ENCODE peak calls at places on chromosomes 12 and 14, in nine cellular contexts. O is upper lobe of right lung, V is left ventricle myocardium inferior, X is body of pancreas, J is gastrocnemius medialis, B is left lung, R is GM23248, M is WERI-Rb-1, Q is small intestine. F is an unnamed sample. For H3K36me3, the result is how much of the 10 kb centered on the place peaks cover.

GRCh38 chr12:42238240-42239140 is at the start of gene YAF2:
- DNase-seq in O (peak), V (peak), X (peak), J (peak), B (peak), R (peak), M (peak), Q (peak), F (peak)

GRCh38 chr12:15350643-15351042 is 28.3 kb downstream of the PTPRO start:
- DNase-seq in O (no peak), V (no peak), X (no peak), J (no peak), B (no peak), R (no peak), M (no peak), Q (no peak), F (no peak)

GRCh38 chr14:100665518-100666032 is 61.1 kb upstream of the DLK1 start:
- DNase-seq in O (no peak), V (no peak), X (peak), J (peak), B (no peak), R (peak), M (no peak), Q (peak), F (no peak)

GRCh38 chr14:68501621-68502052 is 291.2 kb downstream of the ZFP36L1 start:
- DNase-seq in O (no peak), V (peak), X (peak), J (peak), B (no peak), R (no peak), M (no peak), Q (peak), F (no peak)

GRCh38 chr12:34290191-34290995 is 268.1 kb downstream of the ALG10 start:
- DNase-seq in O (peak), V (peak), X (no peak), J (no peak), B (peak), R (no peak), M (no peak), Q (no peak), F (no peak)

GRCh38 chr14:72291908-72292688 is 359.9 kb downstream of the RGS6 start:
- DNase-seq in O (no peak), V (no peak), X (peak), J (no peak), B (no peak), R (peak), M (peak), Q (peak), F (peak)

GRCh38 chr12:104498211-104498801 is 41.6 kb downstream of the CHST11 start:
- DNase-seq in O (no peak), V (no peak), X (no peak), J (no peak), B (no peak), R (no peak), M (no peak), Q (no peak), F (no peak)

GRCh38 chr12:79886917-79887519 is 47.9 kb downstream of the PPP1R12A start:
- DNase-seq in O (no peak), V (no peak), X (no peak), J (no peak), B (no peak), R (peak), M (no peak), Q (peak), F (peak)

GRCh38 chr12:10365716-10366433 is 24.0 kb downstream of the KLRK1 start:
- DNase-seq in O (no peak), V (no peak), X (no peak), J (no peak), B (no peak), R (peak), M (no peak), Q (peak), F (no peak)

GRCh38 chr12:85829391-85829790 is 6.8 kb downstream of the RASSF9 start:
- DNase-seq in O (no peak), V (no peak), X (no peak), J (no peak), B (no peak), R (peak), M (no peak), Q (no peak), F (no peak)

GRCh38 chr14:44565968-44566367 is 58.9 kb upstream of the FSCB start:
- DNase-seq in O (no peak), V (no peak), X (no peak), J (no peak), B (no peak), R (no peak), M (no peak), Q (no peak), F (no peak)

GRCh38 chr12:12983420-12984035 is 16.5 kb downstream of the HEBP1 start:
- DNase-seq in O (no peak), V (no peak), X (peak), J (no peak), B (no peak), R (peak), M (peak), Q (peak), F (no peak)

GRCh38 chr14:52312872-52313492 is 1.1 kb upstream of the PTGER2 start:
- DNase-seq in O (no peak), V (no peak), X (no peak), J (no peak), B (no peak), R (peak), M (no peak), Q (no peak), F (no peak)

GRCh38 chr12:76277480-76277879 is 70.7 kb downstream of the BBS10 start:
- DNase-seq in O (no peak), V (no peak), X (no peak), J (no peak), B (no peak), R (peak), M (no peak), Q (no peak), F (no peak)

GRCh38 chr14:106286697-106287290 is 760.4 kb downstream of the TMEM121 start:
- DNase-seq in O (no peak), V (no peak), X (no peak), J (no peak), B (no peak), R (no peak), M (peak), Q (no peak), F (no peak)

GRCh38 chr12:115255257-115255656 is 571.3 kb upstream of the TBX3 start:
- DNase-seq in O (no peak), V (no peak), X (no peak), J (no peak), B (no peak), R (no peak), M (no peak), Q (no peak), F (no peak)

GRCh38 chr14:92897922-92898599 is 24.9 kb upstream of the CHGA start:
- DNase-seq in O (no peak), V (no peak), X (no peak), J (no peak), B (no peak), R (peak), M (no peak), Q (no peak), F (no peak)

GRCh38 chr12:65853489-65854157 is 29.3 kb downstream of the HMGA2 start:
- DNase-seq in O (no peak), V (no peak), X (no peak), J (no peak), B (peak), R (peak), M (no peak), Q (no peak), F (no peak)

GRCh38 chr14:86065407-86065806 is 535.5 kb downstream of the FLRT2 start:
- DNase-seq in O (no peak), V (no peak), X (no peak), J (no peak), B (no peak), R (no peak), M (no peak), Q (no peak), F (no peak)

GRCh38 chr12:98297557-98297956 is 217.8 kb upstream of the TMPO start:
- DNase-seq in O (no peak), V (no peak), X (no peak), J (no peak), B (no peak), R (no peak), M (no peak), Q (no peak), F (no peak)

GRCh38 chr12:69546693-69547438 is 38.4 kb upstream of the CCT2 start:
- DNase-seq in O (no peak), V (no peak), X (no peak), J (no peak), B (no peak), R (no peak), M (no peak), Q (no peak), F (no peak)

GRCh38 chr14:35400707-35401421 is 3.7 kb downstream of the NFKBIA start:
- DNase-seq in O (peak), V (no peak), X (peak), J (peak), B (no peak), R (peak), M (no peak), Q (peak), F (no peak)

GRCh38 chr12:114933428-114934160 is 249.6 kb upstream of the TBX3 start:
- DNase-seq in O (no peak), V (no peak), X (no peak), J (peak), B (no peak), R (peak), M (no peak), Q (no peak), F (no peak)

GRCh38 chr12:130163461-130164215 is 1.4 kb downstream of the FZD10 start:
- DNase-seq in O (peak), V (no peak), X (no peak), J (no peak), B (no peak), R (no peak), M (no peak), Q (no peak), F (no peak)

GRCh38 chr12:128856035-128856790 is 2.9 kb downstream of the GLT1D1 start:
- DNase-seq in O (no peak), V (no peak), X (no peak), J (no peak), B (no peak), R (no peak), M (no peak), Q (no peak), F (no peak)

GRCh38 chr12:45014396-45014795 is 36.5 kb downstream of the DBX2 start:
- DNase-seq in O (no peak), V (no peak), X (no peak), J (no peak), B (no peak), R (no peak), M (no peak), Q (no peak), F (no peak)

GRCh38 chr12:6383572-6384498 is at the start of gene LTBR:
- DNase-seq in O (peak), V (peak), X (peak), J (peak), B (peak), R (peak), M (no peak), Q (peak), F (no peak)

GRCh38 chr12:48356041-48356768 is 5.5 kb upstream of the ZNF641 start:
- DNase-seq in O (no peak), V (no peak), X (no peak), J (no peak), B (no peak), R (peak), M (peak), Q (no peak), F (no peak)

GRCh38 chr12:48361664-48362339 is 11.1 kb upstream of the ZNF641 start:
- DNase-seq in O (no peak), V (no peak), X (no peak), J (no peak), B (no peak), R (no peak), M (no peak), Q (no peak), F (no peak)

GRCh38 chr12:48358937-48359509 is 8.3 kb upstream of the ZNF641 start:
- DNase-seq in O (no peak), V (no peak), X (peak), J (no peak), B (no peak), R (no peak), M (no peak), Q (peak), F (no peak)
- H3K4me3 ChIP-seq in O (no peak), V (no peak), X (no peak), J (no peak), B (no peak), R (no peak), M (no peak), Q (peak), F (no peak)

DNA sequence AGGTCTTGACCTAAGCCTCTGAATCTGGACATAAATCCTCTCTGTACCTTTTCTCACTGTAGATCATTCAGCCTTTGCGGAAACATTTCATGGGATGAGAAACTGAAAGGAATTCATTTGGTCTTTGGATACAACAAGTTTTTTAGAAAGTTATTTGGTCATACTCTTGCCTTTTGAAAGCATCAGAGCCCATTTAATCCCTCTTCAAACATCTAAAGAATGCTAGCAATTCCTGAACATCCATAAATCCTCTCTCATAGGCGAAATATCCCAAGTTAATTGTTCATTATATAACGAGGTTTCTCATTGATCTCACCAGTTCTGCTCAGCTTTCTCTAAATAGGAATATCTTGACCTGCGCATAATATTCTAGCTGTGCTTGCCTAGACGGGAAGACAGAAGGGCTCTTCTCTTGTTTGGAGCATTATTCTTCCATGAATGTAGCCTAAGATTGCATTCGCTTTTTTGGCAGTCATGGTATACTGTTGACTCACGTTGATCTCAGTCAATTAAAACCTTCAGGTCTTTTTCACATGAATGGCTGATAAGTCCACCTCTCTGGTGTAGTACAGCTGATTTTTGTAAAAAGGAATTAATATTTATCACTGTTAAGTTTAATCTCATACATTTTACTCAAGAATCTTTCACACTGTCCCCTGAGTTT is 24.1 kb downstream of the NTN4 start:
- DNase-seq in O (no peak), V (no peak), X (no peak), J (no peak), B (no peak), R (peak), M (no peak), Q (no peak), F (no peak)
- H3K36me3 ChIP-seq in O (under half), V (under half), X (under half), J (under half), B (under half), R (under half), M (under half), Q (under half), F (under half)

GRCh38 chr12:109961201-109961600 is 35.0 kb downstream of the GIT2 start:
- DNase-seq in O (no peak), V (peak), X (peak), J (no peak), B (no peak), R (no peak), M (no peak), Q (no peak), F (no peak)
- H3K4me3 ChIP-seq in O (no peak), V (peak), X (no peak), J (no peak), B (no peak), R (no peak), M (no peak), Q (no peak), F (no peak)

DNA sequence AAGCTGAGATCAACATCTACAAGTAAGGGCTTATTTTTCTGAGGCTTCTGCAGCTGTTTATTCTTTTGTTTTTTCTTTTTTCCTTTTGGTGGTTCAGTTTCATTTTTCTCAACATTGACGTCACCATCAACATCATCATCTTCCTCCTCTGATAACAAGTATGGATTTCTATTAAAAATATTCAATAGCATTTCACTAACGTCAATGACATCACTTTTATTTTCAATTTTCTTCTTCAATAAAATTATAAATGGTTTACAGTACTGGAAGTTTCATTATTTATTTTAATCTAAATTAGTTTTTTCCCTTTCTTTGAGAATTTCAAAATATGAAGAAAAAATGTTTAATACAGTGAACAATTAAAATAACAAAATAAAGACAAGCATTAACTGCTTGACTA is 23.9 kb downstream of the NEMF start:
- DNase-seq in O (no peak), V (no peak), X (no peak), J (no peak), B (no peak), R (no peak), M (no peak), Q (no peak), F (no peak)
- H3K36me3 ChIP-seq in O (half or more), V (half or more), X (under half), J (half or more), B (half or more), R (half or more), M (half or more), Q (under half), F (half or more)

GRCh38 chr12:49902399-49903350 is 1.0 kb downstream of the FAIM2 start:
- DNase-seq in O (no peak), V (no peak), X (no peak), J (no peak), B (peak), R (no peak), M (no peak), Q (no peak), F (peak)

GRCh38 chr12:49901986-49902385 is 1.7 kb downstream of the FAIM2 start:
- DNase-seq in O (no peak), V (no peak), X (no peak), J (no peak), B (no peak), R (no peak), M (no peak), Q (no peak), F (no peak)

GRCh38 chr12:49903700-49904423 is at the start of gene FAIM2:
- DNase-seq in O (peak), V (peak), X (peak), J (peak), B (peak), R (peak), M (no peak), Q (no peak), F (peak)

GRCh38 chr12:49904601-49905000 is 901 bp upstream of the FAIM2 start:
- DNase-seq in O (no peak), V (no peak), X (no peak), J (no peak), B (peak), R (no peak), M (no peak), Q (no peak), F (no peak)

GRCh38 chr12:49903351-49903699 is 375 bp downstream of the FAIM2 start:
- DNase-seq in O (no peak), V (no peak), X (no peak), J (no peak), B (peak), R (no peak), M (no peak), Q (no peak), F (no peak)
- H3K4me3 ChIP-seq in O (no peak), V (peak), X (no peak), J (no peak), B (peak), R (peak), M (no peak), Q (no peak), F (peak)

DNA sequence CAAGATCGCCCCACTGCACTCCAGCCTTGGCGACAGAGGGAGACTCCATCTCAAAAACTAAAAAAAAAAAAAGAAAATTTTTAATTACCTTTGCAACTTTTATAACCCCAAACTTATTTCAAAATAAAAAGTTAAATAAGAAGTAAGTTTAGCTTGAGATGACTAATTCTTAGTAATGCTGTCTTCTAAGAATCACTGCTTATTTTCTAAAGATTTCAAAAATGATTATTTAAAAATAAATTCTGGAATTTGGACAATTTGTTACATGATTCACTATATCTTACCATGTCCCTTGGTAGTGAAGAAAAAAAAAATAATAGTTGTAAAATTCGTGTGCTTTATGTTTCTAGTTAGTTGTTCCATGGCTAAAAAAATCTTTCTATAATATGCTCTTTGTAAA is 11.6 kb upstream of the HECTD1 start:
- DNase-seq in O (no peak), V (no peak), X (no peak), J (no peak), B (no peak), R (peak), M (no peak), Q (no peak), F (no peak)
- H3K36me3 ChIP-seq in O (under half), V (under half), X (under half), J (under half), B (under half), R (under half), M (under half), Q (under half), F (under half)

DNA sequence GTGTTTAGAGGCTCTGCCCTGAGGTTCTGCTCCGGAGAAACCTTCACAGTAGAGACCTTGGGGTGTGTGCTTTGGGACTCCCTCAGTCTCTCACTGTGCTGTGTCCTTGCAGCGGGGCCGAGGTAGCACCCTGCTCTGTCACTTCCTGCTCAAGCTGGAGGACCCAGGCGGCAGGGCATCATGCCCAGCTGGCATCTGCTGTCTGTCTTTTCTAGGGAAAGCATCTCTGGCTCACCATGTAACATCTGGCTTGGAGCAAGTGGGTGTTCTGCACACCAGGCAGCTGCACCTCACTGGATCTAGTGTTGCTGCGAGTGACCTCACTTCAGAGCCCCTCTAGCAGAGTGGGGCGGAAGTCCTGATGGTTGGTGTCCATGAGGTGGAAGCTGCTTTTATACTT is 124.5 kb downstream of the ESRRB start:
- DNase-seq in O (no peak), V (no peak), X (no peak), J (no peak), B (no peak), R (no peak), M (no peak), Q (no peak), F (no peak)
- H3K4me3 ChIP-seq in O (no peak), V (no peak), X (no peak), J (no peak), B (no peak), R (no peak), M (no peak), Q (no peak), F (no peak)

GRCh38 chr12:132665794-132666193 is 21.3 kb downstream of the POLE start:
- DNase-seq in O (no peak), V (no peak), X (no peak), J (no peak), B (no peak), R (no peak), M (no peak), Q (no peak), F (no peak)
- H3K36me3 ChIP-seq in O (half or more), V (half or more), X (under half), J (half or more), B (half or more), R (under half), M (half or more), Q (under half), F (under half)

DNA sequence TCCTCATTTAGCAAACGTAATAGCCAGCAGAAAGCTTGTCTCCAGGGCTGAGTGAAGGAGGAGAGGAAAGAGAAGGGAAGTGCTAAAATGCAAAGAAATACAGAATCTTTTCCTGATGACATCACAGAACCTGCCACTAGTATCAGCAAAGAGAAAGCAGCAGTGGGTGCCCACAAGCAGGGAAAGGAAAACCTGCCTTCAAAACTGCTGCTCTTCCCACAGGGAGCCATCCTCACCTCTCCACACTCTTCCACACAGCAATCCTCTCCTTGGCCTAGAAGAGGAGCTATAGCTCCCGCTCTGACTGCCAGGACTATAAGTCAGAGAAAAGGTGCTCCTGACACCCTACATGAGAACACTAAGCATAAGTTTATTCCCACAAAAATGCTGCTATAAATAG is 11.3 kb downstream of the MED13L start:
- DNase-seq in O (no peak), V (no peak), X (no peak), J (no peak), B (no peak), R (peak), M (no peak), Q (no peak), F (no peak)
- H3K4me3 ChIP-seq in O (no peak), V (no peak), X (no peak), J (no peak), B (no peak), R (peak), M (no peak), Q (no peak), F (no peak)

F was measured in Karpas-422.